ENCODE peak calls at places on chromosome 7, in seven cellular contexts. H is GM23248; T is GM23338; A is CD8-positive, alpha-beta memory T cell; W is cardiac muscle cell; R is CD8-positive, alpha-beta T cell; O is Peyer's patch. G is an unnamed sample.

GRCh38 chr7:155276032-155276799 is 21.5 kb upstream of the INSIG1 start:
- DNase-seq in W (no peak), H (no peak), R (no peak), T (no peak), O (no peak), A (no peak), G (no peak)

GRCh38 chr7:148915211-148915610 is 31.1 kb upstream of the EZH2 start:
- DNase-seq in W (no peak), A (no peak), T (no peak), O (no peak), H (no peak), R (no peak), G (no peak)

GRCh38 chr7:154672659-154673415 is 330.1 kb downstream of the PAXIP1 start:
- DNase-seq in A (no peak), H (no peak), R (no peak), W (no peak), T (no peak), O (no peak), G (no peak)

GRCh38 chr7:97971120-97971989 is 18.6 kb downstream of the OCM2 start:
- DNase-seq in O (peak; percentile 22), H (peak; percentile 45), T (peak; percentile 42), R (peak; percentile 3), A (no peak), W (peak; percentile 25), G (no peak)

GRCh38 chr7:50560865-50561351 is 4.3 kb downstream of the DDC start:
- DNase-seq in R (no peak), H (no peak), W (no peak), T (peak; percentile 30), A (no peak), O (no peak), G (no peak)

GRCh38 chr7:40220421-40220911 is 85.7 kb downstream of the SUGCT start:
- DNase-seq in A (no peak), R (no peak), T (no peak), H (peak; percentile 75), O (no peak), W (peak; percentile 54), G (no peak)

GRCh38 chr7:105298439-105298894 is 90.3 kb downstream of the SRPK2 start:
- DNase-seq in R (no peak), A (no peak), T (peak; percentile 38), H (no peak), O (no peak), W (no peak), G (no peak)

GRCh38 chr7:144437370-144438191 is 34.1 kb upstream of the NOBOX start:
- DNase-seq in O (peak; percentile 37), W (peak; percentile 84), H (peak; percentile 77), T (peak; percentile 85), R (peak; percentile 1), A (peak; percentile 3), G (no peak)

GRCh38 chr7:94336009-94336408 is 58.7 kb upstream of the COL1A2 start:
- DNase-seq in T (no peak), H (no peak), R (no peak), O (no peak), W (no peak), A (no peak), G (no peak)

GRCh38 chr7:84722734-84723133 is 464.1 kb downstream of the SEMA3D start:
- DNase-seq in R (no peak), H (no peak), W (no peak), A (no peak), T (no peak), O (no peak), G (no peak)

GRCh38 chr7:2886900-2887299 is 42.8 kb upstream of the GNA12 start:
- DNase-seq in O (peak; percentile 58), A (peak; percentile 29), H (peak; percentile 83), W (peak; percentile 90), T (peak; percentile 91), R (peak; percentile 14), G (peak; percentile 22)

GRCh38 chr7:13989944-13990295 is 454 bp upstream of the ETV1 start:
- DNase-seq in R (no peak), T (no peak), O (no peak), A (no peak), H (no peak), W (no peak), G (no peak)

GRCh38 chr7:69537691-69538090 is 60.6 kb upstream of the AUTS2 start:
- DNase-seq in T (no peak), A (no peak), R (no peak), O (no peak), W (no peak), H (no peak), G (no peak)

GRCh38 chr7:73573276-73573675 is 5.1 kb downstream of the TBL2 start:
- DNase-seq in W (no peak), A (no peak), H (no peak), T (no peak), O (no peak), R (no peak), G (no peak)

GRCh38 chr7:145020454-145020853 is 184.6 kb upstream of the TPK1 start:
- DNase-seq in H (no peak), O (no peak), R (no peak), W (no peak), T (no peak), A (no peak), G (no peak)

GRCh38 chr7:11548532-11548931 is 283.5 kb downstream of the THSD7A start:
- DNase-seq in O (no peak), A (no peak), W (no peak), R (no peak), H (peak; percentile 53), T (no peak), G (no peak)

GRCh38 chr7:54947266-54947665 is 71.6 kb upstream of the EGFR start:
- DNase-seq in H (no peak), A (no peak), O (no peak), R (no peak), T (no peak), W (no peak), G (no peak)

GRCh38 chr7:151251926-151252835 is 3.7 kb upstream of the SMARCD3 start:
- DNase-seq in H (peak; percentile 84), A (no peak), R (no peak), O (no peak), W (peak; percentile 87), T (peak; percentile 79), G (no peak)

DNA sequence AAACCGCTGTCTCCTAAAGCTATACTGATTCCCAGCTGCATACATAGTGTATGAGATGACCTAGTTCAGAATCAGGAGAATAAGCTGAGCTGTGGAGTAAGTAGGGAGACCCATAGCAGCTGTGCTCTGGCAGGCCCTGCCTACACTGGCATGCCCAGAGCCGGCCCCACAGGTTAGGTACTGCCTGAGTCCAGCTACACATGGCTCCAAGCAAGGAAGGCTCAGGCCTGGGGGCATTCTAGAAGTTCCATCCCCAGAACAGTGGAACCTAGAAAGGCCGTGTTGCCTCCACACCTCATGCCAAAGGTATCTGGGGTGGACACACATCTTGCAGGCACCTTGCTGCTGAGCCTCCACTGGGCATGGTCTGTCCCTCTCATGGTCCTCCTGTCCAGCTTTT is 195.7 kb upstream of the CDCA7L start:
- DNase-seq in A (no peak), O (no peak), H (no peak), T (no peak), W (no peak), R (no peak), G (no peak)
- H3K27ac ChIP-seq in A (no peak overlapping the region), O (no peak overlapping the region), H (no peak overlapping the region), T (peak overlapping the region; percentile 20), W (no peak overlapping the region), R (no peak overlapping the region), G (no peak overlapping the region)

DNA sequence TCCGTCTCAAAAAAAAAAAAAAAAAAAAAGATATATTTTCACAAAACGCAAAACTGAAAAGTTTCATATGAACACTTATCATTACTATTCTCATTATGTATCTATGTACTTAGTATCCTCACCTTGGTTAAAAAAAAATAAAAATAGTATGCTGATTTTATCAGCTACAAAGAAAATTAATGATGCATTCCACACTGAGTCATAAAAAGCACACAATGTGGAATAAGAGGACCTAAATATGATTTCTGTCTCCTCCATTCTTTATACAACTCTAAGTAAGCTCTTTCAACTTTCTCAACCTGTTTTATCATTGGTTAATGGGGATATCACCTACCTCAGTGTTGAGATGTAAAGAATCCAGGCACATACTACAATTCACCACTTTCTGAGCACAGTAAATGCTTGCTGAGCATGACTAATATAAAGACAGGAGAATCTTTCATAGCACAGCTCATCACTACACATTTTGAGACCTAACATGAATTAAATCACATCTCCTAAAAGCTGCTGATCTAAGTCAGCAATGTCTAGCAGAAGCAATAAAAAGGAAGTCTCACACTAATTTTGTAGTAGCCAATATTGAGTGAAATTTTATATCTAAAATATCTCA is 2.7 kb downstream of the SNX13 start:
- DNase-seq in W (no peak), H (peak; percentile 61), T (no peak), O (no peak), A (no peak), R (no peak), G (no peak)
- H3K4me1 ChIP-seq in W (peaks cover 25% of the 10 kb centered on the region), H (peaks cover 19% of the 10 kb centered on the region), T (peaks cover 16% of the 10 kb centered on the region), O (no peaks in the 10 kb centered on the region), A (peaks cover 56% of the 10 kb centered on the region), R (peaks cover 52% of the 10 kb centered on the region), G (peaks cover 65% of the 10 kb centered on the region)

GRCh38 chr7:116807011-116807560 is 55.3 kb upstream of the CAPZA2 start:
- DNase-seq in A (no peak), R (no peak), W (no peak), H (no peak), O (no peak), T (no peak), G (no peak)

GRCh38 chr7:116812905-116813304 is 49.5 kb upstream of the CAPZA2 start:
- DNase-seq in H (peak; percentile 20), W (no peak), A (no peak), T (no peak), R (no peak), O (no peak), G (no peak)

GRCh38 chr7:116809636-116810266 is 52.6 kb upstream of the CAPZA2 start:
- DNase-seq in O (no peak), H (peak; percentile 83), A (no peak), W (peak; percentile 82), T (peak; percentile 89), R (no peak), G (no peak)

GRCh38 chr7:116811768-116812167 is 50.6 kb upstream of the CAPZA2 start:
- DNase-seq in W (no peak), T (no peak), O (no peak), H (no peak), A (no peak), R (no peak), G (no peak)

DNA sequence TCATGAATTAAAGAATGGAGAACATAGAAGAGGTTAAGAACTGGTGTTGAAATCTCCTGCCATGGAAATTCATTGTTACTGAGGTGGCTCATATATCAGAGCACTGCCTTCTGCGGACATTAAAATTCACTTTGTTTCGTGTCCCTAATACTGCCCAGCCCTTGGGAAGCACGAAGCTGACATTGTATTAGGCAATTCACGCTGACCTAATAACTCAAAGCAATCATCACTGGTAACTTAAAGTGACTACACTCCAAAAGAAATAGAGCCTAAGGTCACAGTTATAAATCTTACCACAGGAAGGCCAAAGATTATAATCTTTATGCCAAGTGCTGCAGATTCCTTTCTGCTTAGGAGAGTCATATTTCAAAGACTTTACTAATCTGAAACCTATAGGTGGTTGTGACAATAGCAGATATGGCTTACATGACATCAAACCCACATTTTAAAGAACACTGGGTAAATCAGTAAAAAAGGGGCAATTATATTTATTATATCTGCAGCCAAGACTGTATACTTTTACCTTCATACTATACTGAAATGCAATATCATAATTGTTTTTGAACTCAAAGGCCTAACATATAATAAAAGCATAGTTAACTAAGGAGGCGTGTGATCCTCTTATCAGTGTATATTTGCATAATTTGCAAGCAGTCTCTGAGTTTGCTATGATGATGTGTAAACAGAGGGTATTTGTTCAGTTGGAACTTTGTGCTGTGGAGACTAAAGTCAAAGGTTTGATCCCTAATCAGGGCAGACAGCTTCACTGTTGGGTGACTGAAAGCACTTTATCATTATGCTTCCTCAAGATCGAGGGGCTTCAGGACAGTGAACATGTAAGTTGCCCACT is 51.9 kb upstream of the CAPZA2 start:
- DNase-seq in O (no peak), R (no peak), A (no peak), H (peak; percentile 72), W (no peak), T (no peak), G (no peak)
- H3K27ac ChIP-seq in O (peak overlapping the region; percentile 5), R (no peak overlapping the region), A (no peak overlapping the region), H (peak overlapping the region; percentile 55), W (peak overlapping the region; percentile 24), T (no peak overlapping the region), G (no peak overlapping the region)

GRCh38 chr7:130950054-130950453 is 216.0 kb upstream of the KLF14 start:
- DNase-seq in A (no peak), T (no peak), O (no peak), W (no peak), H (no peak), R (no peak), G (no peak)
- H3K4me1 ChIP-seq in A (peaks cover 91% of the 10 kb centered on the region), T (peaks cover 26% of the 10 kb centered on the region), O (no peaks in the 10 kb centered on the region), W (no peaks in the 10 kb centered on the region), H (peaks cover 35% of the 10 kb centered on the region), R (peaks cover 50% of the 10 kb centered on the region), G (peaks cover 23% of the 10 kb centered on the region)